ENCODE peak calls at places on chromosomes 6 and 20, in eight cellular contexts. W, T, L, C, S, P, R and J are unnamed samples.

GRCh38 chr6:27829453-27830211 is 82.6 kb downstream of the OR2B2 start:
- DNase-seq in S (no peak), R (no peak), C (no peak), L (no peak), T (no peak), P (no peak), W (peak), J (no peak)

GRCh38 chr6:24855389-24856245 is 56.9 kb upstream of the ARMH2 start:
- DNase-seq in P (peak), L (peak), R (peak), S (no peak), T (peak), W (peak), C (peak), J (peak)

GRCh38 chr6:160378218-160378617 is 30.0 kb downstream of the SLC22A3 start:
- DNase-seq in R (no peak), C (no peak), T (no peak), S (no peak), L (no peak), W (no peak), P (no peak), J (no peak)

GRCh38 chr6:3592371-3592941 is 135.6 kb upstream of the SLC22A23 start:
- DNase-seq in C (no peak), S (no peak), R (no peak), T (peak), P (no peak), W (peak), L (no peak), J (no peak)

GRCh38 chr20:33948480-33948879 is 45.2 kb upstream of the RALY start:
- DNase-seq in W (no peak), C (no peak), R (no peak), S (no peak), L (no peak), T (no peak), P (no peak), J (no peak)

GRCh38 chr6:128740951-128741350 is 142.0 kb upstream of the LAMA2 start:
- DNase-seq in C (no peak), W (no peak), P (no peak), L (no peak), S (no peak), R (no peak), T (no peak), J (no peak)

GRCh38 chr20:41249371-41249770 is 68.2 kb downstream of the ZHX3 start:
- DNase-seq in R (no peak), W (no peak), P (peak), C (no peak), L (peak), T (no peak), S (no peak), J (no peak)

GRCh38 chr20:64055893-64056638 is 6.6 kb upstream of the SOX18 start:
- DNase-seq in C (peak), R (no peak), T (no peak), W (peak), S (no peak), L (no peak), P (no peak), J (no peak)

GRCh38 chr20:35854697-35855434 is 83.1 kb downstream of the PHF20 start:
- DNase-seq in C (no peak), S (no peak), T (no peak), R (no peak), P (no peak), L (no peak), W (no peak), J (no peak)

GRCh38 chr20:32523613-32524218 is 61.4 kb downstream of the NOL4L start:
- DNase-seq in S (no peak), P (no peak), W (no peak), R (no peak), L (no peak), C (peak), T (no peak), J (no peak)

GRCh38 chr20:46865824-46866223 is 28.8 kb upstream of the EYA2 start:
- DNase-seq in R (no peak), C (no peak), L (no peak), S (no peak), T (no peak), W (no peak), P (no peak), J (no peak)

GRCh38 chr20:56964886-56965285 is 301.6 kb downstream of the BMP7 start:
- DNase-seq in R (no peak), P (no peak), S (no peak), T (no peak), L (no peak), W (no peak), C (no peak), J (no peak)

GRCh38 chr20:33240923-33241322 is 5.1 kb downstream of the BPIFA1 start:
- DNase-seq in L (no peak), S (no peak), P (no peak), R (no peak), W (no peak), C (no peak), T (no peak), J (no peak)

GRCh38 chr6:166420351-166420750 is 37.6 kb upstream of the MPC1 start:
- DNase-seq in R (no peak), W (peak), T (peak), L (no peak), P (no peak), C (no peak), S (no peak), J (no peak)

GRCh38 chr6:39476151-39476550 is 153.6 kb upstream of the KCNK16 start:
- DNase-seq in L (no peak), P (no peak), C (no peak), R (no peak), S (no peak), T (no peak), W (no peak), J (no peak)

GRCh38 chr20:47862841-47863240 is 77.6 kb upstream of the SULF2 start:
- DNase-seq in L (no peak), R (no peak), C (no peak), S (no peak), W (no peak), T (no peak), P (no peak), J (no peak)

GRCh38 chr20:63686492-63687321 is 9.7 kb upstream of the TNFRSF6B start:
- DNase-seq in R (no peak), C (no peak), L (peak), T (no peak), P (peak), S (peak), W (no peak), J (no peak)

GRCh38 chr6:33183071-33183683 is 9.1 kb downstream of the COL11A2 start:
- DNase-seq in L (no peak), C (no peak), R (no peak), T (no peak), P (no peak), W (no peak), S (no peak), J (no peak)

GRCh38 chr20:25238319-25239037 is 9.4 kb upstream of the PYGB start:
- DNase-seq in R (no peak), P (peak), W (no peak), L (no peak), T (no peak), S (no peak), C (no peak), J (no peak)

GRCh38 chr6:166169549-166170421 is 2.1 kb upstream of the TBXT start:
- DNase-seq in C (no peak), P (no peak), T (no peak), S (no peak), R (no peak), W (no peak), L (no peak), J (no peak)

GRCh38 chr6:44452725-44453124 is 65.2 kb downstream of the CDC5L start:
- DNase-seq in C (no peak), S (no peak), L (no peak), T (no peak), R (no peak), P (no peak), W (peak), J (no peak)

GRCh38 chr20:47365023-47365764 is 8.7 kb upstream of the ZMYND8 start:
- DNase-seq in R (no peak), S (no peak), W (no peak), L (no peak), C (no peak), P (no peak), T (no peak), J (no peak)

GRCh38 chr20:63624486-63624885 is 2.4 kb downstream of the GMEB2 start:
- DNase-seq in S (no peak), C (no peak), P (no peak), L (no peak), R (no peak), T (no peak), W (peak), J (no peak)

GRCh38 chr6:39754493-39755115 is 29.4 kb upstream of the KIF6 start:
- DNase-seq in R (no peak), L (no peak), C (no peak), S (no peak), W (no peak), T (no peak), P (no peak), J (no peak)

GRCh38 chr20:8722277-8722928 is 346.5 kb upstream of the PLCB4 start:
- DNase-seq in P (no peak), C (peak), R (peak), S (no peak), W (peak), T (peak), L (peak), J (no peak)

GRCh38 chr6:33428219-33428890 is 8.5 kb downstream of the SYNGAP1 start:
- DNase-seq in R (no peak), S (no peak), L (peak), P (no peak), W (peak), C (peak), T (peak), J (no peak)

GRCh38 chr6:105045546-105045945 is 88.6 kb downstream of the LIN28B start:
- DNase-seq in P (no peak), R (no peak), T (peak), S (no peak), C (no peak), L (no peak), W (peak), J (no peak)

GRCh38 chr20:24034820-24035219 is 46.2 kb upstream of the GGTLC1 start:
- DNase-seq in S (no peak), R (no peak), T (peak), P (no peak), W (peak), C (no peak), L (no peak), J (no peak)

GRCh38 chr6:579339-579738 is 77.6 kb downstream of the HUS1B start:
- DNase-seq in T (peak), R (no peak), P (no peak), S (no peak), C (peak), W (peak), L (no peak), J (no peak)

DNA sequence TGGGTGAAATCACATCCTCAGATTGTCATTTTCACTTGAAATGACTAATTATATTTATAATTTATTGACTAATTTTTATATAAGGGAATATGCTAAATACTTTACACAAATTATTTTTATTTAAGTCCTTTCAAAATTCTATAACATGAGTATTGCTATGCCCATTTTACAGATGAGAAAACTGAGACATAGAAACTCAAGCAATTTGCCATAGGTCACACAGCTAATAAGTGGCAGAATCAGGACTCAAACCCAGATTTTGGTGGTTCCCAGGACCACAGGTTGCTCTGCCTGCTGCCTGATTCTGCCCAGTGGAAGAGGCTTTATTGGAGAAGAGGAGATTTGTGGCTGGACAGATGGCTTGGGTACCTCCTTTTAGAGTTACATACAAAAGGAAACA is 4.9 kb downstream of the ALDH8A1 start:
- DNase-seq in C (no peak), S (no peak), P (no peak), W (no peak), R (no peak), L (no peak), T (no peak), J (no peak)
- TF ChIP-seq EP300 in C (no peak), S (no peak), P (no peak), W (no peak), R (no peak), L (no peak), T (no peak), J (no peak)

GRCh38 chr20:11204926-11205768 is 531.3 kb upstream of the JAG1 start:
- DNase-seq in R (peak), P (peak), S (no peak), W (peak), C (peak), T (peak), L (peak), J (peak)
- TF ChIP-seq EP300 in R (no peak), P (no peak), S (no peak), W (no peak), C (no peak), T (no peak), L (no peak), J (no peak)

GRCh38 chr6:31007694-31008093 is 2.6 kb upstream of the MUC22 start:
- DNase-seq in T (peak), W (no peak), S (no peak), C (no peak), R (no peak), L (no peak), P (no peak), J (no peak)
- TF ChIP-seq EP300 in T (no peak), W (no peak), S (no peak), C (peak), R (no peak), L (no peak), P (no peak), J (no peak)

DNA sequence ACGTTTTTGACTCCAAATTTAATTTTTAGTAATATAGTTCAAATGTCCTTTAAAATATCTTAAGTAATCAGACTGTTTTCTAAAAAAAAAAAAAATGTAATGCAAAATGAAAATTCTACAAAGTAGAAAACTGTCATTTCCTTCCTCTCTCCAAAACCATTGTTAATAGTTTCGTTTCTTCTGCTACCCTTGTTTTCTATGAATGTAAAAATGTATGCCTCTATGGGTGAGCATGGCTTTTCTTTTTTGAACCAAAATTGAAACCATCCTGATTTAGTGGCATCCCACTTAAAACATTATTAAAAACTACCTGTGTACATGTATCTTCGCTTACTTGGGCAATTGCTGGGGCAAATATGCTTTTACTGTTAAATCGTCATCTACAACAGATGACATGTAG is 65.0 kb downstream of the UTRN start:
- DNase-seq in C (no peak), R (no peak), W (no peak), S (no peak), T (no peak), L (no peak), P (no peak), J (no peak)
- TF ChIP-seq EP300 in C (no peak), R (no peak), W (no peak), S (no peak), T (no peak), L (no peak), P (no peak), J (no peak)

DNA sequence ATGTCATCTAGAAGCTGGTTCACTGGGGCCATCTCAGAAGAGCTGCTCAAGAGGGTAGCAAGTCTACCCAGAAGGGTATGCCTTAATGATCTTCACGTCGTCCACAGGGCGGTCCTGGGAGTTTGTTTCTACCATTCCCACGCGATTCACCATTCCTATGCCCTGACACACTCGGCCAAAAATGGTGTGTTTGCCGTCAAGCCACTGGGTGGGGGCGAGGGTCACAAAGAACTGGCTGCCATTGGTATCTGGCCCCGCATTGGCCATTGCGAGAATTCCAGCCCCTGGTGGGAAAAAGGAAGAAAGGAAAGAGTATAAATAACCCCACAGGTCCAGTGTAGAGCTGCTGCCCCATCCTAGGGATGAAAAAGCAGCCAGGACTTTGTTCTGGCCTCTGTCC is 16.5 kb upstream of the CPNE5 start:
- DNase-seq in C (no peak), P (no peak), W (no peak), S (no peak), T (no peak), R (no peak), L (no peak), J (no peak)
- TF ChIP-seq EP300 in C (no peak), P (no peak), W (no peak), S (no peak), T (no peak), R (no peak), L (no peak), J (no peak)

GRCh38 chr6:117906454-117906904 is 585 bp upstream of the SLC35F1 start:
- DNase-seq in W (no peak), S (no peak), R (peak), T (no peak), L (no peak), C (no peak), P (no peak), J (no peak)

GRCh38 chr6:117908246-117909107 is 1.4 kb downstream of the SLC35F1 start:
- DNase-seq in P (no peak), W (no peak), S (peak), T (no peak), R (no peak), C (no peak), L (no peak), J (no peak)

GRCh38 chr6:117909638-117910037 is 2.6 kb downstream of the SLC35F1 start:
- DNase-seq in S (no peak), C (no peak), L (no peak), R (no peak), T (no peak), W (no peak), P (no peak), J (no peak)

GRCh38 chr6:117907600-117908245 is 659 bp downstream of the SLC35F1 start:
- DNase-seq in T (no peak), S (peak), R (no peak), P (no peak), C (peak), W (no peak), L (no peak), J (no peak)

GRCh38 chr6:117906905-117907599 is at the start of gene SLC35F1:
- DNase-seq in S (peak), T (peak), W (peak), R (no peak), P (no peak), C (peak), L (no peak), J (peak)
- TF ChIP-seq EP300 in S (no peak), T (no peak), W (no peak), R (no peak), P (no peak), C (no peak), L (no peak), J (no peak)

GRCh38 chr6:169216830-169217229 is 36.8 kb downstream of the THBS2 start:
- DNase-seq in C (peak), W (no peak), R (no peak), S (peak), L (no peak), T (no peak), P (peak), J (no peak)
- TF ChIP-seq EP300 in C (no peak), W (no peak), R (no peak), S (no peak), L (no peak), T (no peak), P (no peak), J (no peak)

DNA sequence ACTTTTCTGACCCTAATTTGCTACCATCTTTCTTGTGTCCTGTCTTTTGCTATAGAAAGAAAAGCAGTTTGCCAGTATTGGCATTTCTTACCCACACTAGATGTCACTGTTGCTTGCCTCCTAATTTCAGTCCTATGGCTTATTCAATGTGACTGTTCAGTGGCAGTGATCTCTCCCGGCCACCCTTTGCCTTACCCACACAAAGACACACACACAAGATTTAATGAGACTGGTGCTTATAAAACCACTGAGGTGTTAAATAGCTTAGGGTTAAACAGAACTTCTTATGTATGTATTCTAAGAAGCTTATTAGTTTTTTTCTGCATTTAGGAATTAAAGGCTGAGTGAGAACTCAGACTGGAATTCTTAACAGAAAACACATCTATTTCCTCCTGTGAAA is 233.6 kb upstream of the ASCC3 start:
- DNase-seq in R (no peak), C (peak), P (no peak), T (no peak), W (peak), L (no peak), S (no peak), J (no peak)
- TF ChIP-seq EP300 in R (no peak), C (no peak), P (no peak), T (no peak), W (no peak), L (no peak), S (no peak), J (no peak)

DNA sequence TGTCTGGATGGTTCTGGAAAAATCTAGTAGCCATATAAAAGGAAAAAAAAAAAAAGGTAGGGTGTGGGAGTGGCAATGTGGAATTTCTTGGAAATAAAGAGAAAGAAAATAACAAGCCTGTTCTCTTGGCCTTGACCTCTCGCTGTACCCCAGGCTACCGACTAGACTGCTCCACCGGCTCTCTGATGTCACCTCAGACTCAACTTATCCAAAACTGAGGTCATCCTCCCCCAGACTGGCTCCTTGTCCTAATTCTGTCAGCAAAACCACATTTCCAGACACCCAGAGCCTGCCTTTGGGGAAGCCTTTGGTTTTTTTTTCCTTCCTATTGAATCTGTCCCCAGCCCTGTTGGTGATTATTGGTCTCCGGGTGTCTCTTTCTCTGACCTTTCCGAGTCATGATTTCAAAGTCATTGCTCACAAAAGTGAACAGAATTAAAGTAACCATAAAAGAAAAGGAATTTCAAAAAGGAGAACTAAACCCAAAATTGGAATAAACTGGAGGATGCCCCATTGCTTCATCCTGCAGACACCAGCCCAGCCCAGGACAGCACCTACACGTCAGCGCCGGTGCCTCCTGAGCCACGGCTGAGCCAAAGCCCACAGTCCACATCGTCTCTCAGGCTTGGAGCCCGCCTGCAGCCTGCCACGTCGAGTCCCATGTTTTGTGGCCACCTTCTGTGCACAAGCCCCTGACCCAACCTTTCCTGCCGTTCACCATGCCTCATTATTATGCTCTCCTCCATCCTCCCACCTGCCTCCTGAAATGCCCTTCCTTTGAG is 170.7 kb downstream of the MYLK4 start:
- DNase-seq in W (no peak), C (no peak), S (peak), P (no peak), R (no peak), T (no peak), L (no peak), J (no peak)
- TF ChIP-seq EP300 in W (no peak), C (no peak), S (no peak), P (no peak), R (no peak), T (no peak), L (no peak), J (no peak)